ENCODE peak calls at places on chromosome 13, in ten cellular contexts. B, Y, R, F, H, A, K, G, L and I are unnamed samples.

GRCh38 chr13:76723551-76724232 is 162.5 kb downstream of the KCTD12 start:
- DNase-seq in A (no peak), Y (peak), L (no peak), B (peak), K (no peak), G (peak), R (no peak), H (no peak), F (peak), I (peak)

GRCh38 chr13:52412128-52412527 is 6.2 kb upstream of the THSD1 start:
- DNase-seq in L (no peak), G (no peak), Y (no peak), B (no peak), F (no peak), R (no peak), H (no peak), K (no peak), A (no peak), I (no peak)

GRCh38 chr13:34246511-34246910 is 428.6 kb downstream of the RFC3 start:
- DNase-seq in B (no peak), R (no peak), A (no peak), F (no peak), L (no peak), H (no peak), Y (no peak), K (no peak), G (no peak), I (no peak)

GRCh38 chr13:59458908-59459579 is 704.7 kb downstream of the DIAPH3 start:
- DNase-seq in Y (peak), B (no peak), G (peak), A (no peak), K (no peak), F (no peak), H (no peak), L (no peak), R (no peak), I (peak)

GRCh38 chr13:44181938-44182337 is 191.7 kb upstream of the SERP2 start:
- DNase-seq in L (no peak), F (no peak), K (no peak), R (no peak), A (no peak), B (no peak), H (no peak), Y (no peak), G (no peak), I (no peak)

GRCh38 chr13:114061746-114062145 is 70.7 kb downstream of the RASA3 start:
- DNase-seq in F (no peak), K (no peak), H (no peak), A (no peak), L (no peak), B (peak), G (no peak), Y (no peak), R (no peak), I (no peak)

GRCh38 chr13:99151516-99151915 is 49.1 kb upstream of the UBAC2 start:
- DNase-seq in H (no peak), G (no peak), L (no peak), A (no peak), K (no peak), F (no peak), R (no peak), B (no peak), Y (no peak), I (no peak)

GRCh38 chr13:52353116-52353718 is 52.8 kb downstream of the THSD1 start:
- DNase-seq in K (no peak), A (no peak), Y (no peak), B (no peak), H (no peak), F (no peak), G (no peak), R (no peak), L (no peak), I (no peak)

GRCh38 chr13:110113284-110113764 is 193.6 kb downstream of the COL4A1 start:
- DNase-seq in R (no peak), B (no peak), K (no peak), L (no peak), F (no peak), Y (no peak), G (no peak), H (no peak), A (no peak), I (no peak)

GRCh38 chr13:112894423-112894672 is 74.7 kb upstream of the MCF2L start:
- DNase-seq in B (peak), R (no peak), K (no peak), G (no peak), L (no peak), Y (no peak), A (no peak), F (no peak), H (no peak), I (no peak)

GRCh38 chr13:42539670-42540069 is 34.3 kb upstream of the TNFSF11 start:
- DNase-seq in A (no peak), G (peak), Y (no peak), H (no peak), F (no peak), R (peak), B (no peak), K (no peak), L (no peak), I (peak)

GRCh38 chr13:22487932-22488331 is 692.8 kb upstream of the SGCG start:
- DNase-seq in A (no peak), R (no peak), H (no peak), Y (no peak), L (no peak), B (no peak), K (no peak), G (no peak), F (no peak), I (no peak)

GRCh38 chr13:41241626-41242025 is 21.8 kb downstream of the MTRF1 start:
- DNase-seq in Y (no peak), G (no peak), B (no peak), A (no peak), L (no peak), H (no peak), R (no peak), F (no peak), K (no peak), I (no peak)

GRCh38 chr13:27730191-27730590 is 62.1 kb upstream of the GSX1 start:
- DNase-seq in Y (no peak), H (no peak), R (no peak), G (no peak), K (no peak), L (no peak), B (no peak), F (no peak), A (no peak), I (no peak)

GRCh38 chr13:106919093-106919492 is 351.2 kb upstream of the ARGLU1 start:
- DNase-seq in K (no peak), L (no peak), A (no peak), B (no peak), G (no peak), H (peak), F (no peak), R (no peak), Y (no peak), I (no peak)

GRCh38 chr13:44416297-44416696 is 42.7 kb downstream of the SERP2 start:
- DNase-seq in Y (no peak), R (no peak), L (no peak), G (no peak), A (no peak), F (no peak), H (peak), K (no peak), B (no peak), I (no peak)

GRCh38 chr13:44378277-44378676 is 4.7 kb downstream of the SERP2 start:
- DNase-seq in F (no peak), H (no peak), Y (no peak), G (no peak), K (no peak), R (no peak), B (no peak), A (no peak), L (no peak), I (no peak)

GRCh38 chr13:74794147-74794546 is 659.9 kb upstream of the KLF12 start:
- DNase-seq in Y (no peak), R (no peak), G (no peak), K (no peak), H (no peak), F (no peak), L (no peak), A (no peak), B (no peak), I (no peak)

GRCh38 chr13:109151255-109151654 is 521.8 kb downstream of the MYO16 start:
- DNase-seq in Y (no peak), F (no peak), R (no peak), L (no peak), G (no peak), A (no peak), K (no peak), B (no peak), H (no peak), I (no peak)

GRCh38 chr13:107370036-107370785 is 802.3 kb upstream of the ARGLU1 start:
- DNase-seq in B (no peak), F (no peak), L (no peak), H (no peak), R (no peak), K (no peak), Y (peak), G (no peak), A (no peak), I (no peak)

GRCh38 chr13:101576452-101576851 is 124.0 kb downstream of the ITGBL1 start:
- DNase-seq in Y (no peak), F (no peak), K (no peak), A (no peak), G (no peak), L (no peak), B (no peak), H (no peak), R (no peak), I (no peak)

GRCh38 chr13:112792511-112792910 is 102.7 kb downstream of the ATP11A start:
- DNase-seq in A (no peak), L (no peak), F (no peak), G (no peak), B (no peak), H (no peak), R (no peak), K (no peak), Y (no peak), I (no peak)